ENCODE peak calls at places on chromosomes 7 and 10, in seven cellular contexts. J, S, M, H, G, Z and B are unnamed samples. For H3K4me1 and H3K9me3, the result is how much of the 10 kb centered on the place peaks cover.

GRCh38 chr10:75910032-75910431 is 478.6 kb downstream of the LRMDA start:
- DNase-seq in H (no peak), Z (peak), J (peak), M (no peak), S (peak), G (peak), B (no peak)

GRCh38 chr7:13850185-13850752 is 139.2 kb downstream of the ETV1 start:
- DNase-seq in M (no peak), J (peak), S (peak), H (no peak), Z (peak), G (peak), B (peak)

GRCh38 chr10:92395271-92395670 is 104.3 kb downstream of the MARCHF5 start:
- DNase-seq in G (no peak), J (no peak), H (no peak), S (no peak), M (no peak), Z (no peak), B (no peak)

GRCh38 chr7:53520841-53521240 is 485.4 kb downstream of the POM121L12 start:
- DNase-seq in S (no peak), Z (no peak), J (no peak), M (no peak), G (no peak), H (no peak), B (no peak)

GRCh38 chr7:14403587-14403986 is 414.1 kb upstream of the ETV1 start:
- DNase-seq in Z (no peak), J (no peak), H (no peak), S (no peak), M (no peak), G (no peak), B (no peak)

GRCh38 chr7:35630024-35630423 is 64.9 kb downstream of the HERPUD2 start:
- DNase-seq in H (no peak), M (no peak), G (no peak), J (no peak), Z (no peak), S (no peak), B (no peak)

GRCh38 chr10:123559823-123560092 is 106.4 kb upstream of the GPR26 start:
- DNase-seq in G (no peak), J (no peak), M (no peak), Z (no peak), S (no peak), H (no peak), B (no peak)

GRCh38 chr10:64036996-64037666 is 515.9 kb downstream of the REEP3 start:
- DNase-seq in H (no peak), J (no peak), S (no peak), G (no peak), M (no peak), Z (peak), B (no peak)

GRCh38 chr10:48833674-48834073 is 106.0 kb downstream of the LRRC18 start:
- DNase-seq in M (no peak), S (no peak), Z (no peak), J (no peak), H (no peak), G (no peak), B (no peak)

GRCh38 chr7:73717991-73718405 is 1.5 kb downstream of the STX1A start:
- DNase-seq in H (no peak), S (peak), J (no peak), Z (peak), G (peak), M (peak), B (no peak)

DNA sequence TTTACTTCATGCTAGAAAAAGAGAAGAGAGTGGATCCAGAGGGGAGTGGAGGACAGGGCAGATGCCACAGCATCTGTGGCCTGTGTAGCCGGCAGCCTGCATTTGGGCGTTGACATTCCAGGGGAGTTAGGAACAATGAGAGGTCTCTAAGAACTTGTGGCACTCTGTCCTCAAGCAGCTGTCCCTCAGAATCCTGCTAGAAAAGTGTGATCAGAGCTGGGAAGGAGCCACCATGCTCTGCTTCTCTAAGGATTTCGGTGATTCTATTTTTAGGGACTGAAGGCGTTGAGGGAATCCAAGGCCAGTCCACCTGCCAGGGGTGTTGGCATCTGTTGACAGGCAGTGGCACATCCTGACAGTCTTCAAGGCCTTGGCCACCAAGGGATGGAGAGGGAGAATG is 7.6 kb downstream of the LRIT2 start:
- DNase-seq in H (no peak), S (no peak), Z (no peak), J (no peak), M (no peak), G (no peak), B (no peak)
- H3K4me3 ChIP-seq in H (no peak), S (no peak), Z (no peak), J (no peak), M (no peak), G (no peak), B (no peak)

DNA sequence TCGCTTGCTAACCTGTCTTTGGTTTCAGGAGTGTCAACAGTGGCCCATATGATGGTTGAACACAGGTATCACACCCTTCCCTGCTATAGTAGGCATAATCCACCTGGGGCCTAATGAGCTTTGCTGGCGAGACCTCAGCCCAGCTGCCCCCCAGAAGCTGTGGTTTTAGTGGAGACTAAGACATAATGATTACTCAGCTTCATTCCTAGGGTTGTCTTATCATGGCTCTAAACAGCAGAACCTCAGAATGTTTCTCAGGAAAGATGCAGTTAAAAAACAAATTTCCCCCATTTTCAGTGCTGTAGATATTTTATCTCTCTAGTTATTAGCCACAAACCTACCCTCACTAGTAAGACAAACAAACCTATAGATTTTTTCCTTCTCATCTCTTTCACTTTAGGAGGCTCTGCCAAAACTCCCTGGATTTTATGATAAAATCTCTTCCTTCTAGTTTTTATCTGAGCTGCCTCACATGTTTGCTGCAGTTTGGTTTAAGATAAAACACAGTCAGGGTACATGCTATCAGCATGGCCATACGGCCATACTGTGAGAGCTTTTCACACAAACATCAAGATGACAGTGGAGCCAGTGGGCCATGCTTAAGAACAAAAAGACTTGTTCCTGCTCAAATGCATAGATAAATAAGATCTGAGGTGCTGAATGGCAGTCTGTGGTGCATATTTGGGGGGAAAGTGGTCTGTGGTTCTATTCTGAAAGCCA is 91.2 kb downstream of the ELMO1 start:
- DNase-seq in S (peak), G (no peak), J (no peak), M (no peak), Z (no peak), H (no peak), B (no peak)
- H3K4me1 ChIP-seq in S (under half), G (under half), J (under half), M (under half), Z (under half), H (under half), B (under half)

GRCh38 chr7:100681491-100682227 is 8.1 kb downstream of the GNB2 start:
- DNase-seq in H (peak), J (no peak), Z (no peak), G (no peak), M (no peak), S (no peak), B (no peak)

GRCh38 chr7:100683659-100684533 is 10.2 kb downstream of the GIGYF1 start:
- DNase-seq in G (no peak), S (no peak), H (peak), Z (no peak), M (no peak), J (no peak), B (no peak)

GRCh38 chr7:100684534-100685042 is 9.5 kb downstream of the GIGYF1 start:
- DNase-seq in J (no peak), Z (no peak), G (no peak), H (peak), M (no peak), S (no peak), B (peak)

GRCh38 chr7:100682228-100682741 is 8.7 kb downstream of the GNB2 start:
- DNase-seq in S (no peak), G (peak), Z (no peak), J (no peak), H (peak), M (no peak), B (peak)

GRCh38 chr7:100682991-100683658 is 9.6 kb downstream of the GNB2 start:
- DNase-seq in H (peak), S (no peak), Z (no peak), J (no peak), M (no peak), G (no peak), B (peak)
- H3K9me3 ChIP-seq in H (under half), S (under half), Z (under half), J (under half), M (under half), G (under half), B (under half)

DNA sequence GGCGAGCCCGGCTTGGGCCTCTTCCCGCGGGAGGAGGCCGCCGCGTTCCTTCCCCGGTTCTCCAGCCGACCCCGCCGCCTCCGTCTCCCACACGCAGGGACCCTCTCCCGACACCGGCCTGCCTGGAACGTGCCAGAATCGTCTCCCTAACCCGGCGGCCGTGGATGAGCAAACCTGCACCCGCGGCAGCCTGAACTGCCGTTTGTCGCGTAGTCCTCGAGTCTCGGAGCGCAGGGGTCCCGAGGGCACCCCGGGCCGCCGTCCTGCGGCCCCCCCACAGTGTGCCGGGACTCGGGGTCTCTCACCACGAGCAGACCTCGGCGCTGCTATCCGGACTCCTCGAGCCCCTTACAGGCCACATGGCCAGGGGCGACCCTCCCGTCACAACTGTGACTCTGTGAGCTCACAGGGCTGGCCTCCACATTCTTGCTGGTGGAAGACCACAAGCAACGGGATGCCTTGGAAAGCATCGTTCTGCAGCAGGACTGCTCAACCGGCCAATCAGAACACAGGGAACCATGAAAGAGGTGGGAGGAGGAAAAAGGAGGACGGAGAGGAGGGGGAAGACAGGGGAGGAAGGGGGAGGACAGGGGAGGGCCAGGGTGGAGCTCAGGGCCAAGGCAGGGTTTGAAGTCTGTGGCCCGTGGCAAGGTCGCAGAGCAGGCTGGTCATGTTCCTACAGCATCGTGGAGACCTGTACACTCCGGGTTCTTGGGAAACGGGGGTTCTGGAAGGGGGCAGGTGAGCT is 276.9 kb downstream of the DNAJB6 start:
- DNase-seq in J (no peak), G (no peak), Z (no peak), M (no peak), H (peak), S (peak), B (no peak)
- H3K4me3 ChIP-seq in J (no peak), G (no peak), Z (no peak), M (no peak), H (no peak), S (no peak), B (peak)

GRCh38 chr7:133795061-133795460 is 332.1 kb upstream of the LRGUK start:
- DNase-seq in Z (no peak), J (no peak), G (no peak), H (no peak), M (no peak), S (no peak), B (no peak)
- H3K4me1 ChIP-seq in Z (under half), J (under half), G (under half), H (under half), M (under half), S (under half), B (under half)

GRCh38 chr7:64515330-64515729 is 47.5 kb downstream of the ZNF680 start:
- DNase-seq in S (peak), G (no peak), H (no peak), M (no peak), Z (no peak), J (no peak), B (no peak)

GRCh38 chr7:64521409-64521984 is 41.4 kb downstream of the ZNF680 start:
- DNase-seq in M (no peak), S (no peak), Z (no peak), G (no peak), H (no peak), J (no peak), B (no peak)

GRCh38 chr7:64515781-64516180 is 47.1 kb downstream of the ZNF680 start:
- DNase-seq in S (peak), Z (no peak), J (no peak), G (no peak), H (no peak), M (no peak), B (no peak)

DNA sequence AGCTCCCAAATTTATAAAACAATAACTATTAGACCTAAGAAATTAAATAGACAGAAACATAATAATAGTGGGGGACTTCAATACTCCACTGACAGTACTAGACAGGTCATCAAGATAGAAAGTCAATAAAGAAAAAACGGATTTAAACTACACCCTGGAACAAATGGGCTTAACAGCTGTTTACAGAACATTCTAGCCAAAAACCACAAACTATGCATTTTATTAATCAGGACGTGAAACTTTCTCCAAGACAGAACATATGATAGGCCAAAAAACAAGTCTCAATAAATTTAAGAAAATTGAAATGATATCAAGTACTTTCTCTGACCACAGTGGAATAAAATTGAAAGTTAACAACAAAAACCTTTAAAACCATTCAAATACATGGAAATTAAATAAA is 46.4 kb downstream of the ZNF680 start:
- DNase-seq in H (no peak), G (no peak), M (no peak), J (no peak), S (peak), Z (no peak), B (no peak)
- H3K9me3 ChIP-seq in H (under half), G (under half), M (half or more), J (half or more), S (under half), Z (half or more), B (under half)